ENCODE peak calls at places on chromosome 19, in nine cellular contexts. G is lower lobe of right lung; E is ovary; P is fibroblast of pulmonary artery; I is cardiac muscle cell; Z is epithelial cell of esophagus; Y is neural progenitor cell; O is cardiac fibroblast; A is CD8-positive, alpha-beta T cell. S is an unnamed sample.
A peak's percentile ranks its signal among the peaks of the same experiment; 100 is the strongest.

GRCh38 chr19:42074513-42075363 is 1.2 kb upstream of the ZNF574 start:
- DNase-seq in G (no peak), E (peak; percentile 56), P (no peak), I (peak; percentile 22), Z (no peak), Y (no peak), O (no peak), A (no peak), S (no peak)

GRCh38 chr19:40806385-40807146 is 7.6 kb downstream of the EGLN2 start:
- DNase-seq in G (peak; percentile 83), E (peak; percentile 85), P (peak; percentile 99), I (peak; percentile 98), Z (peak; percentile 89), Y (peak; percentile 97), O (peak; percentile 97), A (peak; percentile 85), S (peak; percentile 95)

GRCh38 chr19:9782282-9782681 is 13.7 kb upstream of the ZNF846 start:
- DNase-seq in G (no peak), E (no peak), P (no peak), I (no peak), Z (no peak), Y (no peak), O (no peak), A (no peak), S (no peak)

GRCh38 chr19:611506-611869 is 21.8 kb downstream of the HCN2 start:
- DNase-seq in G (no peak), E (no peak), P (peak; percentile 63), I (peak; percentile 91), Z (peak; percentile 79), Y (no peak), O (peak; percentile 96), A (no peak), S (no peak)

GRCh38 chr19:2582984-2583956 is 107.3 kb downstream of the GADD45B start:
- DNase-seq in G (no peak), E (peak; percentile 24), P (peak; percentile 31), I (no peak), Z (no peak), Y (no peak), O (peak; percentile 26), A (no peak), S (no peak)

GRCh38 chr19:17952041-17952976 is 14.6 kb upstream of the KCNN1 start:
- DNase-seq in G (no peak), E (no peak), P (no peak), I (no peak), Z (no peak), Y (peak; percentile 50), O (no peak), A (no peak), S (peak; percentile 66)

GRCh38 chr19:29866011-29866410 is 54.2 kb downstream of the CCNE1 start:
- DNase-seq in G (no peak), E (no peak), P (no peak), I (no peak), Z (no peak), Y (no peak), O (no peak), A (no peak), S (no peak)

GRCh38 chr19:43786665-43787064 is 5.9 kb upstream of the KCNN4 start:
- DNase-seq in G (no peak), E (no peak), P (no peak), I (no peak), Z (no peak), Y (no peak), O (no peak), A (no peak), S (no peak)

GRCh38 chr19:17318966-17319365 is 9.6 kb downstream of the DDA1 start:
- DNase-seq in G (no peak), E (no peak), P (no peak), I (no peak), Z (no peak), Y (no peak), O (no peak), A (no peak), S (no peak)

GRCh38 chr19:30373593-30373992 is 1.4 kb downstream of the ZNF536 start:
- DNase-seq in G (no peak), E (no peak), P (no peak), I (no peak), Z (no peak), Y (peak; percentile 74), O (no peak), A (no peak), S (no peak)

GRCh38 chr19:15259900-15260299 is 27.7 kb upstream of the EPHX3 start:
- DNase-seq in G (no peak), E (no peak), P (no peak), I (no peak), Z (no peak), Y (no peak), O (no peak), A (no peak), S (peak; percentile 33)

GRCh38 chr19:15263361-15263985 is 31.2 kb upstream of the EPHX3 start:
- DNase-seq in G (no peak), E (no peak), P (no peak), I (no peak), Z (no peak), Y (no peak), O (no peak), A (no peak), S (no peak)

GRCh38 chr19:15262011-15262410 is 29.8 kb upstream of the EPHX3 start:
- DNase-seq in G (no peak), E (no peak), P (no peak), I (no peak), Z (no peak), Y (no peak), O (no peak), A (no peak), S (no peak)

GRCh38 chr19:15257782-15258181 is 25.5 kb upstream of the EPHX3 start:
- DNase-seq in G (no peak), E (no peak), P (no peak), I (no peak), Z (no peak), Y (no peak), O (no peak), A (no peak), S (no peak)

DNA sequence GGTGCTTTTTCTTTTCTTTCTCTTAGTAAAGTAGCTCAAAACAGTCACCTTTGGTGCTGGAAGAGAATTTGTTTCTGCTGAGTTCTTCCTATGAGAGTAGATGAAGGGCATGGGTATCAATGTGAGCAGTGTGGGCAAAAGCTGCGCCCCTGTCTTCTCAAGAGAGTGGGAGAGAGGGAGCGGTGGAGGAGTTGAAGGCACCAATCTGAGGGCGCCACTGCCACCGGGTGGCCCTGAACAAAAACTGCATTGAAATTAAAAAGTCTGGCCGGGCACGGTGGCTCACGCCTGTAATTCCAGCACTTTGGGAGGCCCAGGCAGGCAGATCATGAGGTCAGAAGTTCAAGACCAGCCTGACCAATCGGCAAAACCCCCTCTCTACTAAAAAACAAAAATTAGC is 28.7 kb upstream of the EPHX3 start:
- DNase-seq in G (no peak), E (no peak), P (peak; percentile 33), I (no peak), Z (no peak), Y (peak; percentile 34), O (no peak), A (no peak), S (no peak)
- TF ChIP-seq CTCF in G (no peak), E (no peak), P (peak; percentile 28), I (peak; percentile 27), Z (peak; percentile 34), Y (peak; percentile 36), O (peak; percentile 21), A (no peak), S (no peak)

GRCh38 chr19:46077815-46078167 is 37.0 kb upstream of the IGFL4 start:
- DNase-seq in G (no peak), E (no peak), P (no peak), I (no peak), Z (no peak), Y (no peak), O (no peak), A (no peak), S (no peak)
- TF ChIP-seq CTCF in G (no peak), E (no peak), P (no peak), I (no peak), Z (no peak), Y (no peak), O (no peak), A (no peak), S (peak; percentile 43)

GRCh38 chr19:14073925-14074838 is 1.6 kb downstream of the MISP3 start:
- DNase-seq in G (no peak), E (no peak), P (no peak), I (no peak), Z (peak; percentile 51), Y (no peak), O (no peak), A (no peak), S (peak; percentile 37)

GRCh38 chr19:14070268-14071050 is 2.1 kb upstream of the MISP3 start:
- DNase-seq in G (no peak), E (no peak), P (no peak), I (no peak), Z (no peak), Y (no peak), O (no peak), A (no peak), S (no peak)

GRCh38 chr19:14078406-14078805 is 5.8 kb downstream of the MISP3 start:
- DNase-seq in G (no peak), E (no peak), P (no peak), I (no peak), Z (no peak), Y (no peak), O (no peak), A (no peak), S (no peak)

GRCh38 chr19:14072535-14073231 is at the start of gene MISP3:
- DNase-seq in G (peak; percentile 86), E (peak; percentile 59), P (no peak), I (no peak), Z (no peak), Y (peak; percentile 70), O (peak; percentile 41), A (no peak), S (peak; percentile 37)

GRCh38 chr19:14073232-14073924 is 792 bp downstream of the MISP3 start:
- DNase-seq in G (peak; percentile 88), E (peak; percentile 83), P (peak; percentile 82), I (peak; percentile 81), Z (peak; percentile 87), Y (peak; percentile 92), O (peak; percentile 78), A (peak; percentile 87), S (peak; percentile 88)
- TF ChIP-seq CTCF in G (peak; percentile 29), E (peak; percentile 84), P (peak; percentile 5), I (peak; percentile 7), Z (no peak), Y (peak; percentile 41), O (peak; percentile 1), A (no peak), S (no peak)

GRCh38 chr19:45115809-45116615 is 23.0 kb downstream of the PPP1R37 start:
- DNase-seq in G (no peak), E (no peak), P (no peak), I (no peak), Z (no peak), Y (no peak), O (no peak), A (no peak), S (no peak)

GRCh38 chr19:45117167-45117594 is 24.2 kb downstream of the PPP1R37 start:
- DNase-seq in G (peak; percentile 63), E (no peak), P (no peak), I (peak; percentile 22), Z (no peak), Y (peak; percentile 63), O (no peak), A (peak; percentile 53), S (no peak)

GRCh38 chr19:45119582-45119981 is 26.6 kb downstream of the PPP1R37 start:
- DNase-seq in G (no peak), E (no peak), P (no peak), I (no peak), Z (no peak), Y (no peak), O (no peak), A (no peak), S (no peak)

GRCh38 chr19:45114116-45114515 is 21.1 kb downstream of the PPP1R37 start:
- DNase-seq in G (no peak), E (no peak), P (no peak), I (no peak), Z (no peak), Y (no peak), O (no peak), A (no peak), S (no peak)

GRCh38 chr19:45117666-45118065 is 24.7 kb downstream of the PPP1R37 start:
- DNase-seq in G (no peak), E (no peak), P (no peak), I (no peak), Z (no peak), Y (no peak), O (no peak), A (no peak), S (no peak)
- TF ChIP-seq CTCF in G (no peak), E (no peak), P (no peak), I (no peak), Z (no peak), Y (no peak), O (no peak), A (no peak), S (no peak)

S was measured in nephron progenitor cell.